ENCODE peak calls at places on chromosomes 5 and 9, in six cellular contexts. V is heart left ventricle, I is Peyer's patch, U is mucosa of descending colon, W is RWPE2, Z is upper lobe of left lung. H is an unnamed sample.
A peak's percentile ranks its signal among the peaks of the same experiment; 100 is the strongest.

GRCh38 chr5:158644301-158644700 is 455.4 kb downstream of the EBF1 start:
- DNase-seq in W (no peak), Z (no peak), U (no peak), I (no peak), V (no peak), H (no peak)

GRCh38 chr5:146340260-146341081 is 1.8 kb downstream of the POU4F3 start:
- DNase-seq in U (peak; percentile 36), W (peak; percentile 75), Z (peak; percentile 49), I (no peak), V (peak; percentile 66), H (peak; percentile 52)

GRCh38 chr5:44952376-44952775 is 143.6 kb downstream of the MRPS30 start:
- DNase-seq in Z (no peak), W (no peak), V (no peak), I (no peak), U (no peak), H (no peak)

GRCh38 chr5:33433303-33434255 is 7.2 kb upstream of the TARS1 start:
- DNase-seq in V (no peak), I (peak; percentile 49), Z (no peak), U (peak; percentile 33), W (no peak), H (no peak)

GRCh38 chr5:50966986-50967385 is 300.5 kb downstream of the PARP8 start:
- DNase-seq in U (no peak), Z (no peak), I (no peak), W (no peak), V (no peak), H (no peak)

GRCh38 chr5:74040811-74041491 is 415.0 kb downstream of the ARHGEF28 start:
- DNase-seq in W (no peak), Z (no peak), I (no peak), U (no peak), V (no peak), H (no peak)

GRCh38 chr9:116282598-116282997 is 129.0 kb downstream of the PAPPA start:
- DNase-seq in V (no peak), W (no peak), U (no peak), Z (no peak), I (no peak), H (no peak)

GRCh38 chr5:119280380-119280779 is 75.4 kb upstream of the TNFAIP8 start:
- DNase-seq in V (no peak), I (no peak), W (no peak), U (no peak), Z (no peak), H (no peak)

GRCh38 chr9:36765077-36765390 is 192.3 kb downstream of the MELK start:
- DNase-seq in V (no peak), W (no peak), U (no peak), Z (no peak), I (no peak), H (no peak)

GRCh38 chr9:116387934-116388714 is 234.5 kb downstream of the PAPPA start:
- DNase-seq in V (no peak), I (no peak), W (no peak), U (no peak), Z (no peak), H (no peak)

GRCh38 chr5:1492757-1493156 is 31.0 kb downstream of the LPCAT1 start:
- DNase-seq in I (no peak), U (no peak), Z (no peak), W (no peak), V (no peak), H (no peak)

GRCh38 chr5:73640861-73641320 is 14.9 kb downstream of the ARHGEF28 start:
- DNase-seq in W (no peak), I (no peak), Z (no peak), U (no peak), V (no peak), H (no peak)

GRCh38 chr5:117266237-117266725 is 691.7 kb upstream of the SEMA6A start:
- DNase-seq in W (no peak), V (no peak), U (no peak), Z (no peak), I (no peak), H (no peak)

GRCh38 chr5:136188859-136189258 is 4.1 kb downstream of the SMIM32 start:
- DNase-seq in U (no peak), W (no peak), V (no peak), I (no peak), Z (no peak), H (no peak)

GRCh38 chr9:91053824-91054223 is 252.2 kb downstream of the SYK start:
- DNase-seq in I (no peak), V (no peak), W (no peak), U (no peak), Z (no peak), H (no peak)

GRCh38 chr9:68750179-68750685 is 45.2 kb downstream of the PIP5K1B start:
- DNase-seq in U (no peak), I (no peak), Z (no peak), W (no peak), V (no peak), H (no peak)

GRCh38 chr5:13212843-13213242 is 731.6 kb downstream of the DNAH5 start:
- DNase-seq in V (no peak), U (no peak), I (no peak), Z (no peak), W (no peak), H (no peak)

GRCh38 chr5:168916266-168916665 is 337.1 kb upstream of the PANK3 start:
- DNase-seq in W (no peak), I (peak; percentile 51), U (peak; percentile 39), V (peak; percentile 40), Z (peak; percentile 83), H (no peak)

GRCh38 chr9:111728617-111729366 is 65.9 kb downstream of the SHOC1 start:
- DNase-seq in W (no peak), I (no peak), V (no peak), U (no peak), Z (no peak), H (no peak)

GRCh38 chr5:123514615-123515355 is 2.8 kb downstream of the CSNK1G3 start:
- DNase-seq in V (no peak), I (no peak), U (no peak), W (no peak), Z (no peak), H (no peak)

GRCh38 chr9:38160613-38161215 is 91.7 kb upstream of the SHB start:
- DNase-seq in W (no peak), U (peak; percentile 62), Z (no peak), V (peak; percentile 61), I (peak; percentile 84), H (peak; percentile 77)

GRCh38 chr9:136093331-136093986 is 1.6 kb downstream of the NACC2 start:
- DNase-seq in W (no peak), V (peak; percentile 70), U (peak; percentile 63), Z (peak; percentile 71), I (no peak), H (peak; percentile 54)

GRCh38 chr9:136093995-136094881 is 851 bp downstream of the NACC2 start:
- DNase-seq in V (peak; percentile 93), U (peak; percentile 77), W (no peak), I (peak; percentile 80), Z (peak; percentile 93), H (peak; percentile 69)

GRCh38 chr9:136092353-136092650 is 2.8 kb downstream of the NACC2 start:
- DNase-seq in U (peak; percentile 29), I (no peak), W (no peak), Z (no peak), V (peak; percentile 36), H (no peak)

GRCh38 chr9:136091582-136092352 is 3.3 kb downstream of the NACC2 start:
- DNase-seq in U (no peak), Z (peak; percentile 60), I (no peak), W (no peak), V (peak; percentile 18), H (no peak)

GRCh38 chr9:136092741-136093140 is 2.3 kb downstream of the NACC2 start:
- DNase-seq in I (no peak), Z (peak; percentile 62), U (no peak), W (no peak), V (peak; percentile 23), H (no peak)
- TF ChIP-seq CTCF in I (no peak), Z (no peak), U (no peak), W (no peak), V (no peak), H (no peak)

GRCh38 chr9:133631111-133631510 is 5.1 kb upstream of the DBH start:
- DNase-seq in U (no peak), V (no peak), I (no peak), W (no peak), Z (no peak), H (no peak)

GRCh38 chr9:133629221-133630110 is 6.7 kb upstream of the DBH start:
- DNase-seq in V (no peak), W (no peak), Z (no peak), U (no peak), I (no peak), H (no peak)

GRCh38 chr9:133627341-133627740 is 8.8 kb upstream of the DBH start:
- DNase-seq in W (no peak), U (no peak), Z (no peak), V (no peak), I (no peak), H (no peak)

GRCh38 chr9:133632806-133633680 is 3.1 kb upstream of the DBH start:
- DNase-seq in U (no peak), I (no peak), V (no peak), Z (no peak), W (no peak), H (no peak)

GRCh38 chr9:133628766-133629165 is 7.4 kb upstream of the DBH start:
- DNase-seq in Z (no peak), I (no peak), W (no peak), U (no peak), V (no peak), H (no peak)
- H3K4me1 ChIP-seq in Z (no peaks in the 10 kb centered on the region), I (no peaks in the 10 kb centered on the region), W (no peaks in the 10 kb centered on the region), U (no peaks in the 10 kb centered on the region), V (no peaks in the 10 kb centered on the region), H (no peaks in the 10 kb centered on the region)

GRCh38 chr5:8241558-8241957 is 372.6 kb downstream of the MTRR start:
- DNase-seq in Z (no peak), U (no peak), V (no peak), I (no peak), W (no peak), H (no peak)
- TF ChIP-seq CTCF in Z (no peak), U (no peak), V (no peak), I (no peak), W (no peak), H (no peak)

GRCh38 chr9:5610491-5610890 is 18.4 kb upstream of the RIC1 start:
- DNase-seq in I (no peak), V (no peak), U (no peak), W (no peak), Z (no peak), H (no peak)

GRCh38 chr9:5608298-5609254 is 20.3 kb upstream of the RIC1 start:
- DNase-seq in V (no peak), W (no peak), Z (no peak), I (no peak), U (no peak), H (no peak)

GRCh38 chr9:5612187-5612535 is 16.7 kb upstream of the RIC1 start:
- DNase-seq in W (no peak), U (no peak), Z (no peak), I (no peak), V (no peak), H (no peak)

GRCh38 chr9:5614192-5614591 is 14.7 kb upstream of the RIC1 start:
- DNase-seq in I (no peak), Z (no peak), U (no peak), V (no peak), W (no peak), H (no peak)

GRCh38 chr9:5611321-5612186 is 17.4 kb upstream of the RIC1 start:
- DNase-seq in Z (no peak), I (no peak), W (no peak), V (no peak), U (no peak), H (no peak)
- H3K4me1 ChIP-seq in Z (no peaks in the 10 kb centered on the region), I (no peaks in the 10 kb centered on the region), W (no peaks in the 10 kb centered on the region), V (peaks cover 7% of the 10 kb centered on the region), U (no peaks in the 10 kb centered on the region), H (peaks cover 3% of the 10 kb centered on the region)

H was measured in stomach.